ENCODE peak calls at places on chromosome 20, in eight cellular contexts. Z is AG10803; P is T-helper 17 cell; F is GF-D8; S is effector CD8-positive, alpha-beta T cell; D is A673; V is GM12892; O is left ventricle myocardium inferior. X is an unnamed sample.

GRCh38 chr20:51402201-51402600 is 140.3 kb downstream of the NFATC2 start:
- DNase-seq in Z (peak), P (no peak), F (peak), S (no peak), D (no peak), V (no peak), O (no peak), X (no peak)

GRCh38 chr20:8132632-8133587 is 844 bp downstream of the PLCB1 start:
- DNase-seq in Z (peak), P (no peak), F (no peak), S (peak), D (no peak), V (no peak), O (peak), X (no peak)

GRCh38 chr20:58073945-58074920 is 154.2 kb downstream of the ANKRD60 start:
- DNase-seq in Z (peak), P (no peak), F (no peak), S (no peak), D (no peak), V (no peak), O (no peak), X (no peak)

GRCh38 chr20:967796-968742 is 34.0 kb downstream of the RSPO4 start:
- DNase-seq in Z (peak), P (no peak), F (no peak), S (no peak), D (peak), V (no peak), O (no peak), X (no peak)

GRCh38 chr20:40628877-40629276 is 60.2 kb downstream of the MAFB start:
- DNase-seq in Z (no peak), P (no peak), F (no peak), S (no peak), D (peak), V (no peak), O (no peak), X (peak)

GRCh38 chr20:35306931-35307517 is 14.8 kb upstream of the FAM83C start:
- DNase-seq in Z (peak), P (no peak), F (no peak), S (no peak), D (peak), V (no peak), O (peak), X (no peak)

GRCh38 chr20:60203451-60203850 is 245.2 kb downstream of the CDH26 start:
- DNase-seq in Z (peak), P (no peak), F (no peak), S (no peak), D (no peak), V (no peak), O (no peak), X (no peak)

GRCh38 chr20:5674176-5674660 is 76.0 kb upstream of the SHLD1 start:
- DNase-seq in Z (no peak), P (no peak), F (peak), S (no peak), D (no peak), V (peak), O (no peak), X (no peak)

GRCh38 chr20:59125332-59125731 is 38.3 kb upstream of the ZNF831 start:
- DNase-seq in Z (no peak), P (no peak), F (no peak), S (no peak), D (no peak), V (no peak), O (no peak), X (no peak)

GRCh38 chr20:63028461-63028921 is 21.7 kb upstream of the BHLHE23 start:
- DNase-seq in Z (no peak), P (no peak), F (no peak), S (no peak), D (no peak), V (no peak), O (no peak), X (no peak)

GRCh38 chr20:2752631-2753455 is 47.6 kb downstream of the CPXM1 start:
- DNase-seq in Z (peak), P (peak), F (no peak), S (peak), D (peak), V (no peak), O (no peak), X (no peak)

GRCh38 chr20:53918949-53919361 is 151.4 kb downstream of the BCAS1 start:
- DNase-seq in Z (no peak), P (no peak), F (no peak), S (no peak), D (peak), V (no peak), O (no peak), X (no peak)

GRCh38 chr20:34970193-34971037 is 14.7 kb downstream of the MYH7B start:
- DNase-seq in Z (no peak), P (no peak), F (no peak), S (no peak), D (no peak), V (no peak), O (no peak), X (no peak)

GRCh38 chr20:54263266-54263665 is 55.4 kb downstream of the PFDN4 start:
- DNase-seq in Z (no peak), P (no peak), F (no peak), S (no peak), D (no peak), V (no peak), O (no peak), X (no peak)

GRCh38 chr20:5654557-5654956 is 95.6 kb upstream of the SHLD1 start:
- DNase-seq in Z (peak), P (no peak), F (no peak), S (no peak), D (no peak), V (no peak), O (no peak), X (no peak)

GRCh38 chr20:46021361-46022359 is 7.4 kb upstream of the SLC12A5 start:
- DNase-seq in Z (no peak), P (peak), F (no peak), S (peak), D (peak), V (peak), O (no peak), X (no peak)